ENCODE peak calls at places on chromosomes 1 and 21, in eight cellular contexts. One of them, this sample, is unnamed. For H3K9me2 and H3K4me1, the result is how much of the 10 kb centered on the place peaks cover.

GRCh38 chr21:38351176-38351959 is 94.6 kb downstream of the KCNJ15 start:
- DNase-seq in PC-3: no peak
- DNase-seq in OCI-LY7: no peak
- DNase-seq in SK-N-SH: no peak
- DNase-seq in PC-9: no peak
- DNase-seq in GM23338: no peak
- DNase-seq in hepatocyte: no peak
- DNase-seq in HCT116: no peak
- DNase-seq in this sample: no peak

GRCh38 chr21:42245348-42246185 is 26.6 kb downstream of the ABCG1 start:
- DNase-seq in PC-3: no peak
- DNase-seq in OCI-LY7: no peak
- DNase-seq in SK-N-SH: peak
- DNase-seq in PC-9: no peak
- DNase-seq in GM23338: peak
- DNase-seq in hepatocyte: peak
- DNase-seq in HCT116: no peak
- DNase-seq in this sample: no peak

GRCh38 chr1:231636157-231636556 is 9.6 kb downstream of the DISC1 start:
- DNase-seq in PC-3: peak
- DNase-seq in OCI-LY7: no peak
- DNase-seq in SK-N-SH: no peak
- DNase-seq in PC-9: no peak
- DNase-seq in GM23338: no peak
- DNase-seq in hepatocyte: peak
- DNase-seq in HCT116: no peak
- DNase-seq in this sample: no peak

GRCh38 chr21:29002442-29003144 is 9.9 kb upstream of the LTN1 start:
- DNase-seq in PC-3: peak
- DNase-seq in OCI-LY7: peak
- DNase-seq in SK-N-SH: peak
- DNase-seq in PC-9: peak
- DNase-seq in GM23338: peak
- DNase-seq in hepatocyte: peak
- DNase-seq in HCT116: peak
- DNase-seq in this sample: peak

GRCh38 chr1:79188371-79188770 is 181.8 kb upstream of the ADGRL4 start:
- DNase-seq in PC-3: peak
- DNase-seq in OCI-LY7: no peak
- DNase-seq in SK-N-SH: no peak
- DNase-seq in PC-9: no peak
- DNase-seq in GM23338: no peak
- DNase-seq in hepatocyte: no peak
- DNase-seq in HCT116: no peak
- DNase-seq in this sample: no peak

GRCh38 chr1:158509471-158510161 is 37.6 kb downstream of the OR10R2 start:
- DNase-seq in PC-3: no peak
- DNase-seq in OCI-LY7: no peak
- DNase-seq in SK-N-SH: no peak
- DNase-seq in PC-9: no peak
- DNase-seq in GM23338: no peak
- DNase-seq in hepatocyte: peak
- DNase-seq in HCT116: no peak
- DNase-seq in this sample: no peak

GRCh38 chr1:154306151-154306550 is 14.7 kb upstream of the AQP10 start:
- DNase-seq in PC-3: no peak
- DNase-seq in OCI-LY7: no peak
- DNase-seq in SK-N-SH: no peak
- DNase-seq in PC-9: no peak
- DNase-seq in GM23338: no peak
- DNase-seq in hepatocyte: no peak
- DNase-seq in HCT116: no peak
- DNase-seq in this sample: no peak

GRCh38 chr1:74426208-74426932 is 86.0 kb downstream of the LRRC53 start:
- DNase-seq in PC-3: no peak
- DNase-seq in OCI-LY7: no peak
- DNase-seq in SK-N-SH: no peak
- DNase-seq in PC-9: no peak
- DNase-seq in GM23338: no peak
- DNase-seq in hepatocyte: peak
- DNase-seq in HCT116: no peak
- DNase-seq in this sample: peak

GRCh38 chr1:206491592-206491991 is 15.7 kb upstream of the RASSF5 start:
- DNase-seq in PC-3: no peak
- DNase-seq in OCI-LY7: no peak
- DNase-seq in SK-N-SH: no peak
- DNase-seq in PC-9: no peak
- DNase-seq in GM23338: no peak
- DNase-seq in hepatocyte: no peak
- DNase-seq in HCT116: no peak
- DNase-seq in this sample: no peak

DNA sequence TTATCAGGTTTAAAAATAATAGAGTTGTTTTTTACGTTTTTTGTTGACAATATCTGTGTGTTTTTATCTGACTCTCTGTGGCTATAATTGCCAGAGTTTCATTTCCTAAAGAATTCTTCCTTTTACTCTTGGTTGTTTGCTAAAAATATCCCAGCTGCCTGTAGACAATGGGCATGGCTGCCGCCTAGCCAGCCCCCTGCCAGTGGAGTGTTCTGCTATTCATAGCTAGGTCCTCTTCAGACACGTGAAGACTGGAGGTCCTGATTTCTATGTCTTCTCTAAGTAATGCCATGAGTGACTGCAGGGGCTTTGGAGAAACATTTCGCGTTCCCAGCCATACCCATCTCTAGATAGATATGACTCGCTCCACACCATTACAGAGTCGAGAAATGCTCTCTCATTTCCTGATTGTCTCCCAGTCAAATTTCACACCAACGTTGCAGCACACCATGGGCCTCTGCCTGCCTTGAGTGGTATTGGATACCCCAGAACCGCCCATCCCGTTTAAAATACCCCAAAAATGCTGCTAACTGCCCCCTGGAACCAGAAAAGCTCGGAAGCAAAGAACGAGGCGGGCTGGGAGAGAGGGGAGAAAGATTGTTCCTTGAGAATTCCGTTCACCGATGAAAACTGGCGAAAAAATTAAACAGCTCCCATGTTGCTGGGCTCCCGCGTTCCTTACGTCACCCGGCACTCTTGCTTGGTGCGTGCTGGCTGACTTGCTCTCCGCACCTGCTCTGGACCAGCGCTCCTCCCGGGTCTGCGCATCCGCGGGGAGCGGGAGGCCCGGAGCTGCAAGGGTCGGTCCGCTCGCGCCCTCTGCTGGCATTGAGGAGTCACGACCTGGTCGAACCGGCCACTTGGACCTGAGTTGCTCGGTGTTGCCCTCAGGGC is 99.3 kb upstream of the BACE2 start:
- DNase-seq in PC-3: peak
- DNase-seq in OCI-LY7: peak
- DNase-seq in SK-N-SH: peak
- DNase-seq in PC-9: no peak
- DNase-seq in GM23338: peak
- DNase-seq in hepatocyte: peak
- DNase-seq in HCT116: peak
- DNase-seq in this sample: peak
- TF ChIP-seq CTCF in PC-3: peak
- TF ChIP-seq CTCF in OCI-LY7: peak
- TF ChIP-seq CTCF in SK-N-SH: peak
- TF ChIP-seq CTCF in PC-9: peak
- TF ChIP-seq CTCF in GM23338: peak
- TF ChIP-seq CTCF in hepatocyte: peak
- TF ChIP-seq CTCF in HCT116: peak
- TF ChIP-seq CTCF in this sample: peak

GRCh38 chr1:165659581-165659895 is 28.5 kb downstream of the MGST3 start:
- DNase-seq in PC-3: no peak
- DNase-seq in OCI-LY7: no peak
- DNase-seq in SK-N-SH: no peak
- DNase-seq in PC-9: no peak
- DNase-seq in GM23338: peak
- DNase-seq in hepatocyte: no peak
- DNase-seq in HCT116: no peak
- DNase-seq in this sample: no peak
- H3K9me2 ChIP-seq in PC-3: under half
- H3K9me2 ChIP-seq in OCI-LY7: under half
- H3K9me2 ChIP-seq in SK-N-SH: under half
- H3K9me2 ChIP-seq in PC-9: under half
- H3K9me2 ChIP-seq in GM23338: under half
- H3K9me2 ChIP-seq in hepatocyte: under half
- H3K9me2 ChIP-seq in HCT116: under half
- H3K9me2 ChIP-seq in this sample: under half

DNA sequence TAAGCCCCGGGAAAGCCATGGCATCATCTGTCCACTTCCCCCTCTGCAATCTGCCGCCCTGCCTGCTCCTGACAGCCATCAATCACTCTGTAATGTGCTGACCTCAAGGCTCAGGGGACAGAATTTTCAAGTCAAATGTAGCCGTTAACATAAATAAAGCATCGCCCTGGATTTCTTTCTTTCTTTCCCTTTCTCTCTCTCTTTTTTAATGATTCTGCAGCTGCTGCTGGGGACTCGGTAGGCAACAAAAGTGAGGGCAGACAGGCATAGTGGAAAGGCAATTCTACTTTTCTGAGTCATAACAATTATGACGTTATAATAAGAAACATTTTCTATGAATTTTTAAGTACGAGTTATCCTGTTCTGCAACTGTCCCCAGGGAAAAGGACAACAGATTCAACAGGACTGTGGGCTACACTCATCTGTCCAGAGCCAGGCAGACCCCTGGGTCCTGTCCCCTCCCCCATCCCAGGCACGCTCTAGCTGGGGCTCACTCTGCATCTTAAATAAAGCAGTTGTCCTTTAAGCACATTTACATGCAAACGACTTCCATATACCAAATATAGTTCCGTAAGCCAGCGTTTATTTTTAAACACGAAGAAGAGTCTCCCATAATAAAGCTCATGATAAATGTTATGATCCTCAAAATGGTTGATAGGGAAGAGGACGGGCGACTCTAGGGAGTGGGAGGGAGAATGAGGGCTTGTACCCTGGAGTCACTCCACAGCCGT is 78.6 kb downstream of the SSBP3 start:
- DNase-seq in PC-3: no peak
- DNase-seq in OCI-LY7: peak
- DNase-seq in SK-N-SH: peak
- DNase-seq in PC-9: no peak
- DNase-seq in GM23338: no peak
- DNase-seq in hepatocyte: no peak
- DNase-seq in HCT116: no peak
- DNase-seq in this sample: no peak
- H3K4me1 ChIP-seq in PC-3: under half
- H3K4me1 ChIP-seq in OCI-LY7: half or more
- H3K4me1 ChIP-seq in SK-N-SH: under half
- H3K4me1 ChIP-seq in PC-9: under half
- H3K4me1 ChIP-seq in GM23338: half or more
- H3K4me1 ChIP-seq in hepatocyte: half or more
- H3K4me1 ChIP-seq in HCT116: under half
- H3K4me1 ChIP-seq in this sample: under half

GRCh38 chr1:207713529-207713928 is 38.3 kb upstream of the CD46 start:
- DNase-seq in PC-3: no peak
- DNase-seq in OCI-LY7: no peak
- DNase-seq in SK-N-SH: no peak
- DNase-seq in PC-9: no peak
- DNase-seq in GM23338: peak
- DNase-seq in hepatocyte: no peak
- DNase-seq in HCT116: no peak
- DNase-seq in this sample: no peak

DNA sequence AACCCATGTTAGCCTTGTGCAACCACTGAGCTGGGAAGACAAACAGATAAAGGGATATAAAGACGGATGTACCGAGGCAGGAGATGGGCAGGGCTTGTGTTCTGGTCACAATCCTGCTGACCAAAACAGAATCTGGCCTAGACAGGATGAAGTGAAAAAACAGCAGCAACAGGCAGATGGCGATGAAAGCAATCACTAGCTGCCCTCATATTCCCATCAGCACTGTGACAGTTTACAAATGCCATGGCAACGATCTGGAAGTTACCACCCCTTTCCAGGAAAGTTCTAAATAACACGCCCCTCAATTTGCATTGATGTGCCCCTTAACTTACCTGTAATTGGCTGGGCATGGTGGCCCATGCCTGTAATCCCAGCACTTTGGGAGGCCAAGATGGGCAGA is 40.6 kb upstream of the CD46 start:
- DNase-seq in PC-3: peak
- DNase-seq in OCI-LY7: peak
- DNase-seq in SK-N-SH: no peak
- DNase-seq in PC-9: peak
- DNase-seq in GM23338: peak
- DNase-seq in hepatocyte: peak
- DNase-seq in HCT116: peak
- DNase-seq in this sample: peak
- TF ChIP-seq CTCF in PC-3: peak
- TF ChIP-seq CTCF in OCI-LY7: peak
- TF ChIP-seq CTCF in SK-N-SH: no peak
- TF ChIP-seq CTCF in PC-9: peak
- TF ChIP-seq CTCF in GM23338: no peak
- TF ChIP-seq CTCF in hepatocyte: peak
- TF ChIP-seq CTCF in HCT116: no peak
- TF ChIP-seq CTCF in this sample: peak

GRCh38 chr1:165053273-165053835 is 303.2 kb downstream of the LMX1A start:
- DNase-seq in PC-3: no peak
- DNase-seq in OCI-LY7: no peak
- DNase-seq in SK-N-SH: no peak
- DNase-seq in PC-9: no peak
- DNase-seq in GM23338: peak
- DNase-seq in hepatocyte: no peak
- DNase-seq in HCT116: no peak
- DNase-seq in this sample: no peak

GRCh38 chr1:165050246-165050645 is 306.3 kb downstream of the LMX1A start:
- DNase-seq in PC-3: peak
- DNase-seq in OCI-LY7: no peak
- DNase-seq in SK-N-SH: no peak
- DNase-seq in PC-9: no peak
- DNase-seq in GM23338: no peak
- DNase-seq in hepatocyte: no peak
- DNase-seq in HCT116: no peak
- DNase-seq in this sample: no peak

GRCh38 chr1:165047985-165048384 is 308.5 kb downstream of the LMX1A start:
- DNase-seq in PC-3: no peak
- DNase-seq in OCI-LY7: no peak
- DNase-seq in SK-N-SH: no peak
- DNase-seq in PC-9: no peak
- DNase-seq in GM23338: peak
- DNase-seq in hepatocyte: no peak
- DNase-seq in HCT116: no peak
- DNase-seq in this sample: no peak
- H3K9me2 ChIP-seq in PC-3: under half
- H3K9me2 ChIP-seq in OCI-LY7: under half
- H3K9me2 ChIP-seq in SK-N-SH: under half
- H3K9me2 ChIP-seq in PC-9: under half
- H3K9me2 ChIP-seq in GM23338: under half
- H3K9me2 ChIP-seq in hepatocyte: under half
- H3K9me2 ChIP-seq in HCT116: under half
- H3K9me2 ChIP-seq in this sample: under half

GRCh38 chr1:5854754-5855153 is 137.5 kb downstream of the NPHP4 start:
- DNase-seq in PC-3: no peak
- DNase-seq in OCI-LY7: no peak
- DNase-seq in SK-N-SH: no peak
- DNase-seq in PC-9: no peak
- DNase-seq in GM23338: no peak
- DNase-seq in hepatocyte: no peak
- DNase-seq in HCT116: no peak
- DNase-seq in this sample: no peak
- H3K4me1 ChIP-seq in PC-3: under half
- H3K4me1 ChIP-seq in OCI-LY7: under half
- H3K4me1 ChIP-seq in SK-N-SH: under half
- H3K4me1 ChIP-seq in PC-9: under half
- H3K4me1 ChIP-seq in GM23338: under half
- H3K4me1 ChIP-seq in hepatocyte: under half
- H3K4me1 ChIP-seq in HCT116: under half
- H3K4me1 ChIP-seq in this sample: under half

This sample was measured in MM.1S.